ENCODE peak calls at places on chromosomes 3 and 15, in nine cellular contexts. I, K, A, D, R, X, U, Z and Q are unnamed samples.

GRCh38 chr3:179151474-179151873 is 3.3 kb downstream of the PIK3CA start:
- DNase-seq in A (no peak), I (no peak), K (no peak), D (no peak), Z (no peak), U (peak), X (no peak), R (no peak), Q (no peak)

GRCh38 chr15:54026891-54027290 is 48.6 kb downstream of the UNC13C start:
- DNase-seq in Z (no peak), X (no peak), D (no peak), R (no peak), K (no peak), U (no peak), I (no peak), A (no peak), Q (no peak)

GRCh38 chr3:45795882-45796765 is at the start of gene SLC6A20:
- DNase-seq in K (peak), I (no peak), R (peak), A (no peak), U (no peak), Z (peak), D (no peak), X (peak), Q (no peak)

GRCh38 chr15:34879112-34879511 is 83.8 kb upstream of the ACTC1 start:
- DNase-seq in I (no peak), Z (no peak), D (no peak), X (no peak), R (no peak), U (no peak), K (no peak), A (no peak), Q (no peak)

GRCh38 chr3:192851821-192852352 is 65.8 kb downstream of the MB21D2 start:
- DNase-seq in K (no peak), R (peak), D (peak), X (no peak), U (peak), Z (no peak), A (peak), I (no peak), Q (no peak)

GRCh38 chr3:144104146-144104545 is 132.5 kb downstream of the DIPK2A start:
- DNase-seq in K (no peak), Z (no peak), A (no peak), U (no peak), I (no peak), X (no peak), R (no peak), D (no peak), Q (no peak)

GRCh38 chr3:153443961-153444360 is 281.9 kb downstream of the RAP2B start:
- DNase-seq in U (peak), I (no peak), K (no peak), Z (no peak), X (no peak), A (no peak), D (peak), R (no peak), Q (no peak)

GRCh38 chr15:70533931-70534742 is 229.2 kb downstream of the UACA start:
- DNase-seq in K (no peak), R (no peak), D (no peak), I (no peak), Z (no peak), U (no peak), A (no peak), X (no peak), Q (no peak)

GRCh38 chr3:87437765-87438164 is 161.4 kb upstream of the POU1F1 start:
- DNase-seq in I (no peak), K (no peak), R (no peak), U (peak), A (peak), D (peak), X (no peak), Z (no peak), Q (no peak)

GRCh38 chr3:127814325-127814781 is 8.0 kb downstream of the MGLL start:
- DNase-seq in D (no peak), Z (no peak), K (no peak), U (no peak), R (no peak), A (no peak), X (no peak), I (no peak), Q (no peak)

GRCh38 chr3:130679218-130679617 is 67.4 kb downstream of the PIK3R4 start:
- DNase-seq in R (no peak), Z (no peak), U (no peak), A (no peak), I (no peak), X (no peak), K (no peak), D (no peak), Q (no peak)

GRCh38 chr3:119627461-119627860 is 29.8 kb downstream of the PLA1A start:
- DNase-seq in K (no peak), R (peak), X (no peak), A (no peak), U (peak), Z (no peak), I (no peak), D (no peak), Q (no peak)

GRCh38 chr15:64443747-64444621 is 16.4 kb upstream of the ZNF609 start:
- DNase-seq in R (no peak), U (peak), D (peak), A (peak), Z (no peak), X (no peak), K (peak), I (no peak), Q (peak)

GRCh38 chr15:86167816-86168215 is 88.1 kb downstream of the AGBL1 start:
- DNase-seq in Z (no peak), X (no peak), A (no peak), I (no peak), R (no peak), K (no peak), D (no peak), U (no peak), Q (no peak)

GRCh38 chr3:146593776-146594175 is 11.4 kb downstream of the PLSCR5 start:
- DNase-seq in I (no peak), R (no peak), Z (no peak), D (no peak), U (no peak), K (no peak), X (no peak), A (no peak), Q (no peak)

GRCh38 chr3:112140584-112140983 is 7.5 kb upstream of the GCSAM start:
- DNase-seq in R (no peak), D (no peak), Z (no peak), A (no peak), X (no peak), I (no peak), K (no peak), U (no peak), Q (no peak)

GRCh38 chr15:89528757-89529352 is 32.5 kb upstream of the RHCG start:
- DNase-seq in Z (no peak), A (no peak), I (no peak), U (no peak), R (no peak), K (no peak), D (no peak), X (no peak), Q (no peak)

GRCh38 chr3:177182352-177182751 is 14.9 kb downstream of the TBL1XR1 start:
- DNase-seq in X (no peak), I (no peak), R (no peak), Z (no peak), D (no peak), K (no peak), A (no peak), U (no peak), Q (no peak)

GRCh38 chr3:33717616-33717865 is 513 bp downstream of the CLASP2 start:
- DNase-seq in A (peak), R (no peak), Z (no peak), I (no peak), X (no peak), U (peak), K (no peak), D (no peak), Q (peak)

GRCh38 chr3:168117059-168117458 is 21.3 kb upstream of the GOLIM4 start:
- DNase-seq in A (peak), R (no peak), Z (no peak), K (no peak), D (no peak), U (peak), X (no peak), I (no peak), Q (peak)

GRCh38 chr3:42982645-42983412 is 3.7 kb downstream of the GASK1A start:
- DNase-seq in D (no peak), A (no peak), X (no peak), K (no peak), Z (no peak), U (no peak), I (no peak), R (no peak), Q (no peak)

GRCh38 chr3:137105277-137105977 is 147.6 kb downstream of the IL20RB start:
- DNase-seq in X (no peak), Z (no peak), R (no peak), A (peak), K (peak), U (peak), I (no peak), D (peak), Q (peak)

GRCh38 chr3:128435058-128435457 is 31.6 kb downstream of the DNAJB8 start:
- DNase-seq in U (no peak), A (no peak), I (no peak), D (no peak), Z (no peak), K (no peak), X (no peak), R (no peak), Q (no peak)

GRCh38 chr3:113747719-113748046 is 848 bp downstream of the ATP6V1A start:
- DNase-seq in A (no peak), I (no peak), Z (no peak), K (peak), X (no peak), R (no peak), D (no peak), U (no peak), Q (no peak)

GRCh38 chr15:73633111-73633990 is at the start of gene NPTN:
- DNase-seq in U (peak), A (peak), K (peak), Z (peak), X (peak), R (peak), D (peak), I (peak), Q (peak)
- TF ChIP-seq CTCF in U (peak), A (peak), K (no peak), Z (no peak), X (no peak), R (no peak), D (peak), I (no peak), Q (no peak)

DNA sequence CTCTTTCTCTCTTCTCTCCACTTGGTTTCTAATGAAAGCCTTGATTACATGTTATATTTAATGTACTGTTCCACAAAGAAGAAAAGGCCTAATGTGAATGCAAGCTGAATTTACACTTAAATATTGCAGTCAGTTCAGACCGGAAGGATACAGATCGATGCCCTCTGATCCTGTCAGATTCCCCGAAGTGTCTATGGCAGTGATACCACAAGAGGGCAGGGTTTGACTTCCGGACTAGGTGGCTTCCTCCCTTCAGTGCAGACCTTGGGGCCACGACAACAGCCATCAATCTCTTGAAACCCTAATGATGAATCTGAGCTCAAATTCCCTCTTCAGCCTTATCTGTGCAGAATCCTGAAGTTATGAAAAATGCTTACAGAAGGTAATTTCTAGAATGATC is 29.5 kb downstream of the AGTR1 start:
- DNase-seq in X (no peak), R (no peak), A (no peak), K (peak), U (peak), D (peak), Z (no peak), I (no peak), Q (no peak)
- TF ChIP-seq CTCF in X (no peak), R (peak), A (peak), K (peak), U (peak), D (peak), Z (no peak), I (no peak), Q (peak)

GRCh38 chr3:11655188-11655928 is 11.6 kb upstream of the VGLL4 start:
- DNase-seq in D (peak), U (peak), A (no peak), R (no peak), I (no peak), Z (no peak), X (no peak), K (no peak), Q (no peak)
- TF ChIP-seq CTCF in D (peak), U (peak), A (peak), R (no peak), I (no peak), Z (no peak), X (no peak), K (no peak), Q (peak)

DNA sequence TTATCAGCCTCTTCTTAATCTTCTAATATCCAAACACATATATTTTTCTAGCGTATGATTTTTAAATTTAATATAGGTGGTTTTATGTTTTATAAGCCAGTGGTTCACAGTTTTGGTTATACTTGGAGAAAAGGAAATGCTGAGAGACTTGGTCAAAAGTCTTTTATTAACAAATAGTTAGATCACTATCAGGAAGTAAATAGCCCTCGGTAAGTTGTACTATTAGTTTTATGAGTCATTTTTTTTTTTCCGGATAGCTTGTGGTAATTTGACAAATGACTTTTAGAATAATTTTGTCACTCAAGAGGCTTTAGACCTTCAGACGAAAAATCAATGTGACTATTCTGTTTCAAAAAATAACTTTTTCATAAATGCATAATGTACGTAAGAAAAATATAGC is 232.2 kb upstream of the ROBO1 start:
- DNase-seq in I (no peak), A (no peak), U (peak), R (no peak), X (no peak), K (no peak), D (no peak), Z (no peak), Q (no peak)
- TF ChIP-seq CTCF in I (no peak), A (no peak), U (no peak), R (no peak), X (no peak), K (no peak), D (no peak), Z (no peak), Q (no peak)

GRCh38 chr15:74304459-74304858 is 63.0 kb downstream of the CYP11A1 start:
- DNase-seq in U (no peak), Z (no peak), R (no peak), A (no peak), I (no peak), K (no peak), X (no peak), D (no peak), Q (no peak)
- TF ChIP-seq CTCF in U (no peak), Z (no peak), R (no peak), A (no peak), I (no peak), K (no peak), X (no peak), D (no peak), Q (no peak)

DNA sequence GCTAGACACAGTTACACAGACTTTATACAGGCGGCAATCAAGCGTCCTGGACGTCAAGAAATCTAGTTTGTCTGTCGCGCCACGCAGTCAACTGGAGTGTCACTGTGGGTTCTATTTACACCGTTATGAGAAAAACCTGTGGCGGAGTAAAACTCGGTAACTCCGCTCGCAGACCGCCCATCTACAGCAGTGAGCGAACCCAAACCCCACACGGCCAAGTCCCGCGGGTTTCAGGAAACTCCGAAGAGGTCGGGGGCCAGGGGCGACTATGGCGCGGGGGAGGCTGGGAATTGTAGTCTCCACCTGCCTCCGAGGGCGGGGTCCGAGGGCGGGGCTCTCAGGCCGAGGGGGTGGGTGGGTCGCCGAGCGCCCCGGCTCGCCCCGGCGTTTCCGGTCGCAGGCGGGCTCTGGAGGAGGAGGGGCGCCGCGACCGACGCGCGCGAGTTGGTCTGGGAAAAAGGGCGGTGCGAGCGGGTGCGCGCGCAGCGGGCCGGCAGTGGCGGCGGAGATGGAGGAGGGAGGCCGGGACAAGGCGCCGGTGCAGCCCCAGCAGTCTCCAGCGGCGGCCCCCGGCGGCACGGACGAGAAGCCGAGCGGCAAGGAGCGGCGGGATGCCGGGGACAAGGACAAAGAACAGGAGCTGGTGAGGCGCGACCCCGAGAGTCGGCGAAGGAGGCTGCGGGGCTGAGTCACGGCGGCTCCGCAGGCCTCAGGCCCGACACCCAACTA is at the start of gene PSMD2:
- DNase-seq in R (peak), D (peak), I (peak), K (peak), X (peak), U (peak), Z (no peak), A (peak), Q (peak)
- TF ChIP-seq CTCF in R (no peak), D (no peak), I (no peak), K (no peak), X (no peak), U (no peak), Z (peak), A (no peak), Q (no peak)

GRCh38 chr3:54853573-54854404 is 74.1 kb downstream of the LRTM1 start:
- DNase-seq in X (peak), Z (no peak), I (peak), U (peak), D (peak), A (peak), R (peak), K (peak), Q (peak)
- TF ChIP-seq CTCF in X (no peak), Z (peak), I (peak), U (peak), D (peak), A (peak), R (peak), K (peak), Q (peak)

DNA sequence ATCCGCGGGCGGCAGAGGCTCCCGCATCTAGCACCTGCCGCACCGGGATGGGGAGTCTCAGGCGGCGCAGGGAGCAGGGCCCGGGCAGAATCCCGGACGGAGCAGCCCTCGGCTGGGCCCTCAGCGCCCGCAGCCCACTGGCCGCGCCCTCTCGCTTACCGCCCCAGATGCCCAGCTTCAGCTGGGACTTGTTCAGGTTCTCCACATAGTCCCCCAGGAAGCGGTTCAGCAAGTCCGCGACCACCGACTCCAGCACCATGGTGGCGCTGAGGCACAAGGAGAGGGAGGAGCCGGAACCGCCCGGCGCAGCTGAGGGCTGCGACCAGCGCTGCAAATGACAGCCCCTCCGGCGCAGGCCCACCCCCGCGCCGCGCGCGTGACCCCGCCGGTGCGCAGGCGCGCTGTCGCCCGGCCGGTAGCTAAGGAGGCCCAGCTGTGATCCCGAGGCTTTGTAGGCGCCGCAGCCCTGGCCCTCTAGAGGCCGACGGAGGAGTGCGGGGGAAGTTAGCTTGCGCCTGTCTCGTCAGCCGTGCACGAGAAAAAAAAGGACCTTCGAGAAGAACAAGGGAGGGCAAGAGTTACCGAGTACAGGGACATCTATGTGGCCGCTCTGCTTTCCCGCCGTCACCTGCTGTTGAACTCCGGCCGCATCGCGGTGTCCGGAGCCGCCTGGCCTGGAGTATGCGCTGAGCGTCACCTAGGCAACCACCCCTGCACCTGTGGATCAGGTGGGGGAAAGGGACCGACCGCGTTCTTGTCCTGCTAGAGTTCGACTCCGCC is at the start of gene VPS13C:
- DNase-seq in A (peak), U (peak), R (peak), I (peak), X (peak), D (peak), K (peak), Z (no peak), Q (peak)
- TF ChIP-seq CTCF in A (peak), U (peak), R (peak), I (peak), X (peak), D (peak), K (peak), Z (peak), Q (peak)

GRCh38 chr3:32303051-32303786 is 64.7 kb downstream of the CMTM8 start:
- DNase-seq in X (no peak), R (no peak), K (no peak), I (no peak), Z (no peak), A (no peak), D (no peak), U (peak), Q (no peak)
- TF ChIP-seq CTCF in X (no peak), R (no peak), K (no peak), I (no peak), Z (no peak), A (no peak), D (no peak), U (no peak), Q (no peak)

GRCh38 chr3:126351771-126352475 is 5.3 kb downstream of the KLF15 start:
- DNase-seq in D (no peak), K (no peak), X (no peak), Z (no peak), R (peak), A (no peak), I (peak), U (no peak), Q (no peak)
- TF ChIP-seq CTCF in D (no peak), K (no peak), X (no peak), Z (no peak), R (peak), A (no peak), I (peak), U (no peak), Q (no peak)